ENCODE peak calls at places on chromosomes 1 and 21, in four cellular contexts. One of them, this sample, is unnamed.

GRCh38 chr1:117753652-117754051 is 147.8 kb downstream of the TENT5C start:
- DNase-seq in GM12878: no peak
- DNase-seq in IMR-90: peak
- DNase-seq in K562: no peak
- DNase-seq in this sample: no peak

GRCh38 chr1:227768640-227769039 is 33.4 kb downstream of the SNAP47 start:
- DNase-seq in GM12878: no peak
- DNase-seq in IMR-90: no peak
- DNase-seq in K562: no peak
- DNase-seq in this sample: no peak

GRCh38 chr1:245091818-245092637 is 62.8 kb upstream of the KIF26B start:
- DNase-seq in K562: peak
- DNase-seq in IMR-90: peak
- DNase-seq in GM12878: no peak
- DNase-seq in this sample: peak

GRCh38 chr21:18151046-18151445 is 93.6 kb upstream of the CHODL start:
- DNase-seq in GM12878: no peak
- DNase-seq in IMR-90: no peak
- DNase-seq in K562: no peak
- DNase-seq in this sample: no peak

GRCh38 chr1:67601955-67602354 is 83.0 kb upstream of the GADD45A start:
- DNase-seq in GM12878: no peak
- DNase-seq in K562: no peak
- DNase-seq in IMR-90: no peak
- DNase-seq in this sample: no peak

GRCh38 chr1:172373864-172374263 is 46.6 kb upstream of the C1orf105 start:
- DNase-seq in GM12878: no peak
- DNase-seq in IMR-90: no peak
- DNase-seq in K562: no peak
- DNase-seq in this sample: no peak

GRCh38 chr21:38355353-38355752 is 98.6 kb downstream of the KCNJ15 start:
- DNase-seq in K562: no peak
- DNase-seq in IMR-90: no peak
- DNase-seq in GM12878: no peak
- DNase-seq in this sample: no peak

GRCh38 chr1:3353901-3354300 is 100.6 kb upstream of the ARHGEF16 start:
- DNase-seq in IMR-90: no peak
- DNase-seq in K562: no peak
- DNase-seq in GM12878: no peak
- DNase-seq in this sample: no peak

GRCh38 chr21:18369115-18369514 is 34.5 kb downstream of the TMPRSS15 start:
- DNase-seq in K562: no peak
- DNase-seq in GM12878: no peak
- DNase-seq in IMR-90: no peak
- DNase-seq in this sample: peak

GRCh38 chr21:14545906-14546480 is at the start of gene SAMSN1:
- DNase-seq in K562: peak
- DNase-seq in IMR-90: no peak
- DNase-seq in GM12878: peak
- DNase-seq in this sample: peak

GRCh38 chr21:16308269-16308668 is 578.5 kb downstream of the USP25 start:
- DNase-seq in GM12878: no peak
- DNase-seq in K562: no peak
- DNase-seq in IMR-90: peak
- DNase-seq in this sample: peak

GRCh38 chr1:18599096-18599495 is 31.6 kb upstream of the PAX7 start:
- DNase-seq in K562: no peak
- DNase-seq in GM12878: no peak
- DNase-seq in IMR-90: no peak
- DNase-seq in this sample: no peak

GRCh38 chr1:178057863-178058576 is 35.9 kb upstream of the RASAL2 start:
- DNase-seq in K562: no peak
- DNase-seq in IMR-90: peak
- DNase-seq in GM12878: no peak
- DNase-seq in this sample: peak

GRCh38 chr1:55337801-55338447 is 122.8 kb upstream of the USP24 start:
- DNase-seq in K562: peak
- DNase-seq in IMR-90: peak
- DNase-seq in GM12878: peak
- DNase-seq in this sample: peak

GRCh38 chr1:23343246-23344110 is 606 bp downstream of the HNRNPR start:
- DNase-seq in K562: no peak
- DNase-seq in GM12878: no peak
- DNase-seq in IMR-90: peak
- DNase-seq in this sample: peak

GRCh38 chr1:157030728-157031127 is 14.8 kb downstream of the ARHGEF11 start:
- DNase-seq in GM12878: no peak
- DNase-seq in IMR-90: no peak
- DNase-seq in K562: no peak
- DNase-seq in this sample: no peak

GRCh38 chr1:234114648-234115307 is 210.3 kb downstream of the SLC35F3 start:
- DNase-seq in IMR-90: peak
- DNase-seq in K562: peak
- DNase-seq in GM12878: peak
- DNase-seq in this sample: peak

GRCh38 chr1:194466706-194467105 is 1280.3 kb upstream of the B3GALT2 start:
- DNase-seq in GM12878: no peak
- DNase-seq in K562: no peak
- DNase-seq in IMR-90: no peak
- DNase-seq in this sample: no peak

GRCh38 chr1:211928993-211929637 is 98.6 kb upstream of the LPGAT1 start:
- DNase-seq in K562: peak
- DNase-seq in IMR-90: peak
- DNase-seq in GM12878: no peak
- DNase-seq in this sample: no peak

GRCh38 chr1:31663622-31664452 is 19.2 kb upstream of the PEF1 start:
- DNase-seq in GM12878: no peak
- DNase-seq in K562: peak
- DNase-seq in IMR-90: peak
- DNase-seq in this sample: peak

GRCh38 chr1:73813726-73814125 is 384.2 kb downstream of the LRRIQ3 start:
- DNase-seq in K562: no peak
- DNase-seq in GM12878: no peak
- DNase-seq in IMR-90: no peak
- DNase-seq in this sample: no peak

GRCh38 chr21:25369524-25370300 is 237.6 kb downstream of the MRPL39 start:
- DNase-seq in GM12878: no peak
- DNase-seq in K562: no peak
- DNase-seq in IMR-90: peak
- DNase-seq in this sample: no peak

GRCh38 chr21:41776778-41777177 is 9.9 kb upstream of the RIPK4 start:
- DNase-seq in K562: no peak
- DNase-seq in GM12878: no peak
- DNase-seq in IMR-90: no peak
- DNase-seq in this sample: no peak

GRCh38 chr1:202575906-202576653 is 134.2 kb downstream of the SYT2 start:
- DNase-seq in IMR-90: peak
- DNase-seq in K562: no peak
- DNase-seq in GM12878: no peak
- DNase-seq in this sample: peak

GRCh38 chr1:11262171-11263049 is at the start of gene MTOR:
- DNase-seq in K562: peak
- DNase-seq in IMR-90: peak
- DNase-seq in GM12878: peak
- DNase-seq in this sample: peak

GRCh38 chr1:40806724-40807675 is 23.4 kb downstream of the KCNQ4 start:
- DNase-seq in IMR-90: no peak
- DNase-seq in K562: peak
- DNase-seq in GM12878: no peak
- DNase-seq in this sample: no peak

GRCh38 chr1:224182057-224182865 is 779 bp upstream of the DEGS1 start:
- DNase-seq in K562: no peak
- DNase-seq in IMR-90: no peak
- DNase-seq in GM12878: peak
- DNase-seq in this sample: no peak

GRCh38 chr1:92030701-92031107 is 919 bp downstream of the EPHX4 start:
- DNase-seq in IMR-90: peak
- DNase-seq in K562: no peak
- DNase-seq in GM12878: no peak
- DNase-seq in this sample: peak

GRCh38 chr1:150973826-150974579 is 632 bp downstream of the CERS2 start:
- DNase-seq in IMR-90: no peak
- DNase-seq in K562: no peak
- DNase-seq in GM12878: no peak
- DNase-seq in this sample: peak

DNA sequence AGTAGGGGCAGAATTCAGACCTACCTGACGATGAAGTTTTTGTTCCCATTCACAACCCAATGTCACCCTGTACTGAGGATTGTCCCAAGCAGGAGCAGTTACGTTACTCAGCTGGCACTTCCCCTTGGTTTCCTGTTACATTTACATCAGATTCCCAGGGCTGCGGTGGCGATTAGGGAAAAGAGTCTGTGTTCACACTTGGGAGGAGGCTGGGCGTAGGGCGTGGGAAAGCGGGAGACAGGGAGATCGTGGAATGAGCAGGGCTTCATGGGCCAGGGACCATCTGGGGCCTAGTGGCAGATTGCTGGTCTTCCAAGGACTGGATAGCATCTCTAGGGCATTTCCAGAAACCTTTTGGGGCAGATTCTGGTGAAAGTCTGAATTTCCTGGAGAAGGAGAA is 39.0 kb downstream of the TBX19 start:
- DNase-seq in IMR-90: no peak
- DNase-seq in GM12878: no peak
- DNase-seq in K562: no peak
- DNase-seq in this sample: peak
- H3K27ac ChIP-seq in IMR-90: no peak
- H3K27ac ChIP-seq in GM12878: no peak
- H3K27ac ChIP-seq in K562: no peak
- H3K27ac ChIP-seq in this sample: peak

GRCh38 chr1:90504509-90504908 is 212.6 kb downstream of the BARHL2 start:
- DNase-seq in GM12878: no peak
- DNase-seq in K562: no peak
- DNase-seq in IMR-90: no peak
- DNase-seq in this sample: no peak

GRCh38 chr1:90508376-90509167 is 208.5 kb downstream of the BARHL2 start:
- DNase-seq in K562: no peak
- DNase-seq in GM12878: no peak
- DNase-seq in IMR-90: no peak
- DNase-seq in this sample: no peak

GRCh38 chr1:90502696-90503095 is 214.4 kb downstream of the BARHL2 start:
- DNase-seq in IMR-90: no peak
- DNase-seq in K562: no peak
- DNase-seq in GM12878: no peak
- DNase-seq in this sample: no peak

GRCh38 chr1:90507173-90507572 is 209.9 kb downstream of the BARHL2 start:
- DNase-seq in IMR-90: no peak
- DNase-seq in GM12878: no peak
- DNase-seq in K562: no peak
- DNase-seq in this sample: no peak

GRCh38 chr1:90505806-90506205 is 211.3 kb downstream of the BARHL2 start:
- DNase-seq in K562: no peak
- DNase-seq in IMR-90: no peak
- DNase-seq in GM12878: no peak
- DNase-seq in this sample: no peak
- TF ChIP-seq FOS in K562: no peak
- TF ChIP-seq FOS in IMR-90: no peak
- TF ChIP-seq FOS in GM12878: no peak
- TF ChIP-seq FOS in this sample: no peak

GRCh38 chr1:9586147-9586766 is 2.5 kb upstream of the TMEM201 start:
- DNase-seq in IMR-90: no peak
- DNase-seq in K562: no peak
- DNase-seq in GM12878: no peak
- DNase-seq in this sample: no peak
- H3K27ac ChIP-seq in IMR-90: no peak
- H3K27ac ChIP-seq in K562: no peak
- H3K27ac ChIP-seq in GM12878: no peak
- H3K27ac ChIP-seq in this sample: no peak

GRCh38 chr1:58575831-58576726 is 973 bp downstream of the TACSTD2 start:
- DNase-seq in GM12878: no peak
- DNase-seq in K562: no peak
- DNase-seq in IMR-90: no peak
- DNase-seq in this sample: peak
- TF ChIP-seq FOS in GM12878: no peak
- TF ChIP-seq FOS in K562: no peak
- TF ChIP-seq FOS in IMR-90: no peak
- TF ChIP-seq FOS in this sample: peak

GRCh38 chr1:6546326-6546725 is 8.0 kb downstream of the NOL9 start:
- DNase-seq in IMR-90: no peak
- DNase-seq in K562: no peak
- DNase-seq in GM12878: no peak
- DNase-seq in this sample: no peak
- H3K27ac ChIP-seq in IMR-90: no peak
- H3K27ac ChIP-seq in K562: no peak
- H3K27ac ChIP-seq in GM12878: no peak
- H3K27ac ChIP-seq in this sample: peak

GRCh38 chr1:108053291-108054023 is 88.5 kb upstream of the VAV3 start:
- DNase-seq in K562: no peak
- DNase-seq in GM12878: no peak
- DNase-seq in IMR-90: peak
- DNase-seq in this sample: no peak
- TF ChIP-seq FOS in K562: no peak
- TF ChIP-seq FOS in GM12878: no peak
- TF ChIP-seq FOS in IMR-90: no peak
- TF ChIP-seq FOS in this sample: peak

GRCh38 chr21:46675595-46676280 is 40.3 kb downstream of the PRMT2 start:
- DNase-seq in K562: no peak
- DNase-seq in GM12878: no peak
- DNase-seq in IMR-90: peak
- DNase-seq in this sample: no peak

GRCh38 chr21:46674430-46675007 is 39.0 kb downstream of the PRMT2 start:
- DNase-seq in IMR-90: no peak
- DNase-seq in GM12878: no peak
- DNase-seq in K562: no peak
- DNase-seq in this sample: no peak
- H3K27ac ChIP-seq in IMR-90: no peak
- H3K27ac ChIP-seq in GM12878: no peak
- H3K27ac ChIP-seq in K562: no peak
- H3K27ac ChIP-seq in this sample: no peak

GRCh38 chr1:169534653-169535052 is 48.9 kb upstream of the SLC19A2 start:
- DNase-seq in K562: no peak
- DNase-seq in IMR-90: no peak
- DNase-seq in GM12878: no peak
- DNase-seq in this sample: no peak

GRCh38 chr1:169538998-169539871 is 47.0 kb downstream of the F5 start:
- DNase-seq in GM12878: no peak
- DNase-seq in IMR-90: peak
- DNase-seq in K562: no peak
- DNase-seq in this sample: no peak
- TF ChIP-seq FOS in GM12878: no peak
- TF ChIP-seq FOS in IMR-90: peak
- TF ChIP-seq FOS in K562: no peak
- TF ChIP-seq FOS in this sample: peak